ENCODE peak calls at places on chromosomes 4 and X, in four cellular contexts. X, I, T and Z are unnamed samples. For H3K27me3, the result is how much of the 10 kb centered on the place peaks cover.

GRCh38 chr4:74875451-74875850 is 57.5 kb upstream of the PARM1 start:
- DNase-seq in X (no peak), I (no peak), T (no peak), Z (no peak)

GRCh38 chr4:110245567-110245966 is 47.2 kb upstream of the ELOVL6 start:
- DNase-seq in X (no peak), I (no peak), T (no peak), Z (no peak)

GRCh38 chr4:42596918-42597317 is 60.0 kb downstream of the ATP8A1 start:
- DNase-seq in X (no peak), I (no peak), T (no peak), Z (no peak)

GRCh38 chr4:113899260-113900177 is 79.9 kb downstream of the ARSJ start:
- DNase-seq in X (no peak), I (no peak), T (no peak), Z (no peak)

GRCh38 chr4:2745981-2746806 is 9.9 kb downstream of the TNIP2 start:
- DNase-seq in X (no peak), I (peak), T (no peak), Z (peak)

GRCh38 chr4:6362243-6362885 is 92.7 kb downstream of the WFS1 start:
- DNase-seq in X (no peak), I (no peak), T (no peak), Z (no peak)

GRCh38 chrX:150567645-150568319 is 639 bp upstream of the MTM1 start:
- DNase-seq in X (no peak), I (no peak), T (no peak), Z (no peak)

GRCh38 chr4:177455591-177455990 is 13.4 kb upstream of the AGA start:
- DNase-seq in X (no peak), I (no peak), T (peak), Z (no peak)

GRCh38 chr4:165079476-165079875 is 25.8 kb downstream of the TRIM75 start:
- DNase-seq in X (peak), I (no peak), T (peak), Z (peak)

GRCh38 chrX:149630681-149631292 is 805 bp downstream of the TMEM185A start:
- DNase-seq in X (no peak), I (no peak), T (no peak), Z (no peak)

GRCh38 chr4:159107203-159107921 is 4.5 kb downstream of the RAPGEF2 start:
- DNase-seq in X (no peak), I (no peak), T (no peak), Z (no peak)

GRCh38 chrX:124335598-124335997 is 3.1 kb downstream of the TEX13D start:
- DNase-seq in X (no peak), I (no peak), T (no peak), Z (no peak)
- H3K27me3 ChIP-seq in X (under half), I (under half), T (under half), Z (under half)

DNA sequence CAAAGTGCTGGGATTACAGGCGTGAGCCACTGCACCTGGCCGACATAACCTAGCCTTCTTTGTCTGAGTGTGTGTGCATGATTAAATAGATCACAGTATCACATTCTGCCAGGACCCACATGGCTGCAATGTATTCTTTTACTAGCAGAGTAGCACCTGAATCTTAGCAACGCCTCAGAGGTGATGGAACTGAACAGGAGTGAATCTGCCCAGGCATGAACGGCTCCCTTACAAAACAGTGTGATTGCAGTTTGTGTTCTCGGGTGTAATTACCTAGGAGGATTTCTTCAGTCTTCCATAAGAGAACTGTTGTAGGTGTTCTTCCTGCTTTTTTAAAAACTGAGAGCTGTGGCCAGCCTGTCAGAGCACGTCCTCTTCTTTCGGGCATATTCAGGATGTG is 122.7 kb upstream of the STS start:
- DNase-seq in X (no peak), I (no peak), T (no peak), Z (no peak)
- H3K27ac ChIP-seq in X (no peak), I (no peak), T (no peak), Z (no peak)

DNA sequence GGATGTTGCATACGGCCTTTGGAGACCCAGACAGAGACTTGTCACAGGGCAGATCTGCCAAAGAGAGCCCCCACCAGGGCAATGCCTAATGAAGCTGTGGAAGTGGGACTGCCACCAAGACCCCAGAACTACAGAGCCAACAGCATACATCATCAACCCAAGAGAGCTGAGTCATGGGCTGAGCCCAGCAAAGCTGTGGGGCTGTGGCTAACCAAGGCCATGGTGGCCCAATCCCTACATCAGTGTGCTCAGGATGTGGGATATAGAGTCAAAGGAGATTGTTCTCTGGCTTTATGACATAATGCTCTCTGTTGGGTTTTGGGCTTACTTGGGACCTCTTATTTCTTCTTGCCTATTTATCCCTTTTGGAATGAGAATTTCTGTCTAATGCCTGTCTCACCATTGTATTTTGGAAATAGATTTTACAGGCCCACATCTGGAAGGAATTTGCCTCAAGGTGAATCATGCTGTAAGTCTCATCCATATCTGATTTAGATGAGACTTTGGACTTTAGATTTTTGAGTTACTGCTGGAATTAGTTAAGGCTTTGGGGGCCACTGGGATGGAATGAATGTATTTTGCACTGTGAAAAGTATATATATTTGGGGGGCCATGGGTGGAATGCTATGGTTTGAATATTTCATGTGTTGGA is 5.4 kb upstream of the PRDM5 start:
- DNase-seq in X (no peak), I (no peak), T (no peak), Z (no peak)
- H3K27me3 ChIP-seq in X (under half), I (under half), T (under half), Z (under half)

GRCh38 chr4:151921811-151922210 is 161.0 kb upstream of the GATB start:
- DNase-seq in X (no peak), I (no peak), T (no peak), Z (no peak)
- H3K27ac ChIP-seq in X (no peak), I (no peak), T (no peak), Z (no peak)

GRCh38 chr4:8870647-8871416 is 807 bp downstream of the HMX1 start:
- DNase-seq in X (no peak), I (no peak), T (no peak), Z (no peak)

GRCh38 chr4:8869002-8869878 is 2.4 kb downstream of the HMX1 start:
- DNase-seq in X (no peak), I (no peak), T (no peak), Z (no peak)

GRCh38 chr4:8871417-8872401 is at the start of gene HMX1:
- DNase-seq in X (no peak), I (no peak), T (peak), Z (peak)

GRCh38 chr4:8868321-8869001 is 3.2 kb downstream of the HMX1 start:
- DNase-seq in X (no peak), I (no peak), T (no peak), Z (no peak)

DNA sequence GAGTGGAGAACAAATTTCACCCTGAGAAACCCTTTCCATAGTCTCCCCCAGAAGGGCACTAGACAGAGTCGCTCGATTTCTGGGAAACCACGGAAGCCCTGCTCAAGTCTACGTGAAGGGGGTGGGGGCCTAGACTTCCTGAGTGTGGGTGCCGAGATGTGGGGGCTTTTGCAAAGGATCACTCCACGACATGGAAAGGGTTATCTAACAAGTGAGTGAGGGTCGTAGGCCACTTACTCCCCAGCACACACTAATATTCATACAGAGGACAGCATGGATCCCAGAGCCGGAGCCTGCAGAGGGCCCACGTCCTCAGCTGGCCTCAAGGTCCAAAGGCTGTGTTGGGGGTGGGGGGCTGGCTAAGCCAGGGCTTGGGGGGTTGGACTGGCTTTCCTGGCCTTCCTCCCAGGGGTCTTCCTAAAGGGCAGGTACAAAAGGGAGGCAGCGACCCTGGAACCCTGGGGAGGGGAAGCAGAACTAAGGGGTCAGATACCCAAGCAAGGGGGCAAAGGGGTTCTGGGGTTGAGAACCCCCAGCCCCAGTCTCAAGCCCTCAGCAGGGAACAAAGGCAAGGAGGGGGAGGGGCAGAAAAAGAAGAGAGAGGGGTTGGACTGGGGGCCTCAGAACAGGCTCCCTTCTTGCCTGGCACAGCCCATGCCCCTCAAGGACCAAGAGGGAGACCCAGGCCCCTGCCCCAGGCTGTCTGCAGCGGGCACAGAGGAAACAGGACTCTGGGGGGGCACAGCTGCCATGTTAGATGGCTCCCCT is 1.6 kb downstream of the HMX1 start:
- DNase-seq in X (no peak), I (no peak), T (no peak), Z (no peak)
- H3K27me3 ChIP-seq in X (half or more), I (half or more), T (half or more), Z (under half)

GRCh38 chrX:45783002-45783401 is 582.3 kb upstream of the DIPK2B start:
- DNase-seq in X (no peak), I (no peak), T (no peak), Z (no peak)
- H3K27ac ChIP-seq in X (no peak), I (no peak), T (no peak), Z (no peak)